ENCODE peak calls at places on chromosomes 4 and X, in eight cellular contexts. W is glutamatergic neuron; V is H54; P is cardiac muscle cell; T is CD4-positive, alpha-beta memory T cell; Y is GM23338; M is activated CD4-positive, alpha-beta T cell treated with anti-CD3 and anti-CD28 coated beads for 4 hours; F is pulmonary artery endothelial cell. Z is an unnamed sample.

GRCh38 chr4:72568959-72569718 is at the start of gene ADAMTS3:
- DNase-seq in W (peak), V (no peak), P (peak), T (no peak), Y (peak), M (no peak), F (no peak), Z (no peak)

GRCh38 chr4:106344324-106344970 is 24.1 kb downstream of the GIMD1 start:
- DNase-seq in W (no peak), V (no peak), P (peak), T (no peak), Y (no peak), M (no peak), F (no peak), Z (no peak)

GRCh38 chr4:113159901-113160545 is 110.6 kb downstream of the ANK2 start:
- DNase-seq in W (no peak), V (no peak), P (no peak), T (no peak), Y (no peak), M (no peak), F (no peak), Z (no peak)

GRCh38 chr4:40003986-40004385 is 26.3 kb upstream of the PDS5A start:
- DNase-seq in W (no peak), V (no peak), P (no peak), T (no peak), Y (no peak), M (no peak), F (no peak), Z (no peak)

GRCh38 chr4:98720871-98721480 is 62.6 kb upstream of the TSPAN5 start:
- DNase-seq in W (no peak), V (no peak), P (no peak), T (no peak), Y (no peak), M (no peak), F (no peak), Z (no peak)

GRCh38 chr4:105807496-105807895 is 87.8 kb upstream of the NPNT start:
- DNase-seq in W (no peak), V (no peak), P (peak), T (no peak), Y (no peak), M (no peak), F (no peak), Z (no peak)

GRCh38 chr4:156695163-156695562 is 276.4 kb downstream of the PDGFC start:
- DNase-seq in W (no peak), V (no peak), P (no peak), T (no peak), Y (no peak), M (no peak), F (no peak), Z (no peak)

GRCh38 chrX:54116391-54116790 is 66.7 kb downstream of the FAM120C start:
- DNase-seq in W (no peak), V (no peak), P (no peak), T (no peak), Y (peak), M (no peak), F (no peak), Z (no peak)

GRCh38 chr4:91997045-91997444 is 306.7 kb upstream of the GRID2 start:
- DNase-seq in W (no peak), V (no peak), P (no peak), T (no peak), Y (no peak), M (no peak), F (no peak), Z (no peak)

GRCh38 chrX:31547416-31547815 is 475.6 kb upstream of the FTHL17 start:
- DNase-seq in W (no peak), V (no peak), P (no peak), T (no peak), Y (no peak), M (no peak), F (no peak), Z (no peak)

GRCh38 chrX:115630204-115630603 is 69.2 kb downstream of the PLS3 start:
- DNase-seq in W (no peak), V (no peak), P (no peak), T (no peak), Y (no peak), M (no peak), F (no peak), Z (no peak)

GRCh38 chrX:119518371-119518770 is 46.8 kb downstream of the STEEP1 start:
- DNase-seq in W (no peak), V (no peak), P (no peak), T (no peak), Y (no peak), M (no peak), F (no peak), Z (no peak)

GRCh38 chr4:188432328-188432727 is 293.1 kb downstream of the TRIML1 start:
- DNase-seq in W (no peak), V (no peak), P (peak), T (no peak), Y (no peak), M (no peak), F (no peak), Z (no peak)

GRCh38 chrX:79133897-79134296 is 10.6 kb upstream of the GPR174 start:
- DNase-seq in W (no peak), V (no peak), P (no peak), T (peak), Y (no peak), M (no peak), F (no peak), Z (no peak)

GRCh38 chr4:2356123-2357069 is 62.0 kb downstream of the ZFYVE28 start:
- DNase-seq in W (no peak), V (no peak), P (no peak), T (no peak), Y (no peak), M (no peak), F (no peak), Z (no peak)